ENCODE peak calls at places on chromosomes 5 and 9, in four cellular contexts. W is stomach; F is body of pancreas; T is CD8-positive, alpha-beta memory T cell. X is an unnamed sample.

GRCh38 chr9:90611568-90611967 is 31.1 kb downstream of the DIRAS2 start:
- DNase-seq in F (no peak), T (no peak), W (no peak), X (no peak)

GRCh38 chr5:173988554-173989431 is at the start of gene C5orf47:
- DNase-seq in F (no peak), W (no peak), T (no peak), X (no peak)

GRCh38 chr5:134874831-134875655 is 872 bp downstream of the TXNDC15 start:
- DNase-seq in T (peak; percentile 4), W (peak; percentile 42), F (peak; percentile 40), X (peak; percentile 14)

GRCh38 chr5:170722316-170722715 is 61.2 kb upstream of the GABRP start:
- DNase-seq in W (no peak), T (no peak), F (no peak), X (no peak)

GRCh38 chr9:110769667-110770066 is 101.1 kb downstream of the MUSK start:
- DNase-seq in T (no peak), F (no peak), W (no peak), X (no peak)

GRCh38 chr5:76547242-76547890 is 75.8 kb downstream of the F2RL2 start:
- DNase-seq in F (peak; percentile 40), W (no peak), T (no peak), X (no peak)

GRCh38 chr5:96067251-96067650 is 105.6 kb upstream of the ELL2 start:
- DNase-seq in W (no peak), F (no peak), T (no peak), X (no peak)

GRCh38 chr9:83526901-83527300 is 11.3 kb downstream of the FRMD3 start:
- DNase-seq in T (no peak), F (no peak), W (no peak), X (no peak)

GRCh38 chr9:130638278-130639118 is 25.9 kb upstream of the PRDM12 start:
- DNase-seq in F (no peak), T (no peak), W (no peak), X (no peak)

GRCh38 chr5:20231040-20231439 is 243.0 kb upstream of the CDH18 start:
- DNase-seq in F (no peak), T (no peak), W (no peak), X (no peak)

GRCh38 chr5:124790261-124790894 is 43.9 kb upstream of the ZNF608 start:
- DNase-seq in W (no peak), F (no peak), T (no peak), X (no peak)

GRCh38 chr5:167658890-167659289 is 632.6 kb upstream of the WWC1 start:
- DNase-seq in T (no peak), F (no peak), W (no peak), X (no peak)

DNA sequence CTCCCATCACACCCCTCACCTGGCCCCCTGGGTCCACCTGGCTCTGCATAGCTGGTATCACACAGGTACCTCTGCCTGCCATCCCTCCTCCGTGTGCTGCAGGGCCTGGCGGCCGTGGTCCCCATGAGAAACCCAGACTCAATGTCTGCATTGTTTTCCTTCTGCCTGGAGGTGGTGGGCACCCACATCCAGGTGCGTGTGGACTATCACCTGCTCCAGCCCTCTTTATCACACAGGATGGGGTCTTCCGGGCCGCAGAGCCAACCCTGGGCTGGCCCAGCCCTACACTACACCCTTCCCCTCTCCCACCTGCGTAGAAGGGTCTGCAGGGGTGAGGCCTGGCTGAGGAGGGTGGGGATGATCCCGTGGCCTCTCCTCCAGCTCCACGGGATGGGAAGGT is 7.0 kb upstream of the FUT7 start:
- DNase-seq in W (no peak), F (no peak), T (no peak), X (no peak)
- H3K27me3 ChIP-seq in W (no peaks in the 10 kb centered on the region), F (no peaks in the 10 kb centered on the region), T (peaks cover 5% of the 10 kb centered on the region), X (no peaks in the 10 kb centered on the region)

DNA sequence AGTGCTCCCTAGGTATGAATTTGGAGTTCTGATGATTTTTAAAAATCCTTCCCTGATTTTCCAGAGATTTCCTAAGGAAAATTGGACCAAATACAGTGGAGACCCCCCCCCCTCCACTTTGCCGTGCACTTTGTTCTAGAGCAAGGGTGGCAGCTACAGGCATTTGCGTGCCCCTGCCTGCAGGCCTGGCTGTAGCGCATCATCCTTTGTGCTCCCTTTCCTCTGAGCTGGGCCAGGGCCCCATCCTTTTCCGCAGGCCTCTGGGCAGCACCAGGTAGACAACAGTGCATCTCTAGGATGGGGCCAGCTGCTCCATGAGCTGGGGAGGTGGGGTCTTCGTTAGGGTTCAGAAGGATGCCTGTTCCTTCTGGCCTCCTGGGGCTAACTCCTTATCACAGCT is 39.6 kb downstream of the TRIO start:
- DNase-seq in F (no peak), W (no peak), T (no peak), X (no peak)
- H3K4me1 ChIP-seq in F (peaks cover 16% of the 10 kb centered on the region), W (peaks cover 30% of the 10 kb centered on the region), T (no peaks in the 10 kb centered on the region), X (peaks cover 94% of the 10 kb centered on the region)

GRCh38 chr9:84950879-84951811 is 281.6 kb downstream of the NTRK2 start:
- DNase-seq in W (no peak), F (no peak), T (no peak), X (no peak)
- H3K4me3 ChIP-seq in W (no peak overlapping the region), F (no peak overlapping the region), T (no peak overlapping the region), X (no peak overlapping the region)

GRCh38 chr5:136200130-136200529 is 7.2 kb upstream of the SMIM32 start:
- DNase-seq in T (no peak), F (no peak), W (no peak), X (no peak)
- H3K27me3 ChIP-seq in T (no peaks in the 10 kb centered on the region), F (no peaks in the 10 kb centered on the region), W (no peaks in the 10 kb centered on the region), X (no peaks in the 10 kb centered on the region)

DNA sequence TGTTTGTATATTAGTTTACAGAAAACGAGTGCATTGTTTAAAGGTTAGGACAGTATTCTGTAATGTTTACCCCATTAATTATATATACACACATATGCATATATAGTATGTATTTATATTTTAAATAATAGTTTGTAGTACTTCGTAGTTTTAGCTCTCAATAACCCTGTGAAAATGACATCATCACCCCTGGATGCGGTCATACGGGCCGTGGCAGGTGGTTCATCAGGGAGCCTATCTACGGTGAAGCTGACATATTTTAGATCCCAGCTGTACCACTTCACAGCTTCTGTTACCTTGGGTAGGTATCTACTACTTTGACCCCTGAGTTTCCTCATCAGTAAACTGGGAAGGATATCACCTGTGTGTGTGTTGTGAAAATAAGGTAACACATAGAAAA is 87.1 kb downstream of the NR3C1 start:
- DNase-seq in W (no peak), F (no peak), T (no peak), X (no peak)
- H3K4me1 ChIP-seq in W (peaks cover 38% of the 10 kb centered on the region), F (peaks cover 36% of the 10 kb centered on the region), T (peaks cover 7% of the 10 kb centered on the region), X (peaks cover 39% of the 10 kb centered on the region)

GRCh38 chr5:2298746-2299145 is 416.0 kb upstream of the IRX4 start:
- DNase-seq in W (no peak), F (no peak), T (no peak), X (no peak)
- H3K4me3 ChIP-seq in W (no peak overlapping the region), F (no peak overlapping the region), T (no peak overlapping the region), X (no peak overlapping the region)

DNA sequence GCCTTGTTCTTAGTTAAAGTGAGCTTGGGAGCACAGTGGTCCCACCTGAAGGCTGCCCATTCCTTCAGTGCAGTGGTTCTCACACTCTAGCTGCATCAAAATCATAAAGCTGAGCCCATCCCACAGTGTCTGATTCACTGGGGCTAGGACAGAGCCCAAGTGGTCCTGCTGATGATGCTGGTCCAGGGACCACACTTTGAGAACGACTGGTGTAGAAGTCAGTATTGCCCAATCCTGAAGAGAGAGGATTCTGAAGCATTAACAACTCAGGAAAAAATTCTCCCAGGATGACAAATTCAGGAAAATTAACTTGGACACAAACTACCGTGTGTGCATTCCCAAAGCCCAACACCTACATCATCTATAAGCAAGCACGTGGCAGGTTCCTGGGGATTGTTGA is 176.2 kb downstream of the GABBR2 start:
- DNase-seq in W (no peak), T (no peak), F (no peak), X (no peak)
- H3K27me3 ChIP-seq in W (no peaks in the 10 kb centered on the region), T (no peaks in the 10 kb centered on the region), F (no peaks in the 10 kb centered on the region), X (no peaks in the 10 kb centered on the region)

GRCh38 chr9:136969150-136969549 is 8.2 kb upstream of the PTGDS start:
- DNase-seq in W (no peak), T (no peak), F (no peak), X (no peak)
- H3K4me1 ChIP-seq in W (peaks cover 6% of the 10 kb centered on the region), T (peaks cover 23% of the 10 kb centered on the region), F (peaks cover 7% of the 10 kb centered on the region), X (peaks cover 8% of the 10 kb centered on the region)

X was measured in PC-9.